ENCODE peak calls at places on chromosome 7, in four cellular contexts. V is SK-N-SH, Q is H1, W is K562. E is an unnamed sample.

GRCh38 chr7:115216652-115217051 is 294.8 kb downstream of the MDFIC start:
- DNase-seq in V (no peak), Q (no peak), W (no peak), E (no peak)

GRCh38 chr7:123624527-123625183 is 23.0 kb downstream of the ASB15 start:
- DNase-seq in V (peak), Q (peak), W (peak), E (peak)

GRCh38 chr7:47249361-47249760 is 332.6 kb downstream of the TNS3 start:
- DNase-seq in V (no peak), Q (no peak), W (no peak), E (no peak)

GRCh38 chr7:112624416-112624815 is 143.6 kb downstream of the LSMEM1 start:
- DNase-seq in V (no peak), Q (no peak), W (no peak), E (no peak)

GRCh38 chr7:35334511-35334910 is 80.6 kb upstream of the TBX20 start:
- DNase-seq in V (no peak), Q (no peak), W (no peak), E (no peak)

GRCh38 chr7:142299226-142299625 is 41.4 kb upstream of the PRSS58 start:
- DNase-seq in V (no peak), Q (no peak), W (no peak), E (no peak)

GRCh38 chr7:1664711-1665591 is 5.1 kb upstream of the ELFN1 start:
- DNase-seq in V (peak), Q (no peak), W (peak), E (no peak)

GRCh38 chr7:71334541-71334940 is 202.6 kb downstream of the GALNT17 start:
- DNase-seq in V (no peak), Q (no peak), W (no peak), E (no peak)

GRCh38 chr7:137342340-137342739 is 1.2 kb downstream of the PTN start:
- DNase-seq in V (no peak), Q (no peak), W (no peak), E (no peak)

GRCh38 chr7:39560398-39560797 is 5.8 kb upstream of the YAE1 start:
- DNase-seq in V (no peak), Q (no peak), W (no peak), E (no peak)

GRCh38 chr7:45007106-45007505 is 7.1 kb downstream of the CCM2 start:
- DNase-seq in V (no peak), Q (no peak), W (no peak), E (no peak)
- TF ChIP-seq NRF1 in V (no peak), Q (no peak), W (no peak), E (no peak)

GRCh38 chr7:150383710-150384397 is 4.7 kb downstream of the ZNF775 start:
- DNase-seq in V (peak), Q (peak), W (peak), E (no peak)
- TF ChIP-seq NRF1 in V (no peak), Q (no peak), W (no peak), E (no peak)

DNA sequence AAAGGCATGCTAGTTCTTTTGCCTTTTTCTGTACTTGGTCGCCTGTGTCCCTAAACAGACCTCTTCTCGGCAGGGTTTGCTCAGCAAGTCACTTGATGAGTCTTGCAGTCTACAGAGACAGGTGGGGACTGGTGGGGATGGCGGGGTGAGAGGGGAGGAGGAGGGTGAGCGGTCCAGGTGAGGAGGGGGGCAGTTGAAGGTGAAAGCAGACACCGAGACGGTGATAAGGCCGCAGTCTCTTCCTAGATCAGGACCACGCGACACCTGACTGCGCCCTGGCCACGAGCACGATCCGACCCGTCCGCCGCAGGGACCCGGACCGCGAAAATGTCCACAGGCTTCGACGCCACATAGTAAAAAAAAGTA is 566 bp downstream of the ASNS start:
- DNase-seq in V (no peak), Q (no peak), W (peak), E (peak)
- TF ChIP-seq NRF1 in V (no peak), Q (no peak), W (no peak), E (no peak)

GRCh38 chr7:66167773-66168367 is 37.3 kb upstream of the TPST1 start:
- DNase-seq in V (peak), Q (no peak), W (no peak), E (no peak)
- TF ChIP-seq NRF1 in V (no peak), Q (no peak), W (no peak), E (no peak)

DNA sequence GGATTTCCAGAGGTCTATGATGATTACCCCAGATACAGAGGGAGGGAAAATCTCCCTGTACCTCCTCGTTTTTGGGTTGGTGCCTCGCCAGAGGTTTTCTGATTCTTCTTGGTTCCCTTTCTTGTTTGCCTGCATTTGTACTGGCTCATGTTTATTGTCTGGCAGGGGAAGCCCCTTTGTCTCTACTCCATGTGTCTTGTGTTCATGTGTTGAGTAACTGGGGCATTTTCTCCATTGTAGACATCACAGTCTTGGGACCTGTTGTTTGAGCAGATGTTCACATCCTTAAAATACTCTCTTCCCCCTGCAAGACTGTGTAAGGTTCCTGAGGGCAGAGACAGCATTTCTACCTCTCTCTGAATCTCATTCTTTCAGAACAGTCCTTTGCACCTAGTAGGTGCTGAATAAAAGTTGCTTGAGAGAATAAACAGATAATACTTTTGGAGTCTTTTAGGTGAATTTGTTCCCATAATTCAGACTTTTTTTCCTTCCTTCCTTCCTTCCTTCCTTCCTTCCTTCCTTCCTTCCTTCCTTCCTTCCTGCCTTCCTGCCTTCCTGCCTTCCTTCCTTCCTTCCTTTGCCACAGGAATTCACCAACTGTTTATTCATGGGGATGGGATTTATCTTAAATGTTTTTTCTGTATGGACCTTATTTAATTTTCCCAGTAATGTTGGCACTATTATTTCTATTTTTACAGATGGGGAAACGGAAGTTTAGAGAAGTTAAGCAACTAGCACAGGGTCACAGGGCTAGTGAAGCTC is 25.2 kb downstream of the CDK14 start:
- DNase-seq in V (no peak), Q (no peak), W (no peak), E (no peak)
- TF ChIP-seq NRF1 in V (no peak), Q (no peak), W (no peak), E (no peak)

GRCh38 chr7:82194011-82194410 is 249.6 kb downstream of the CACNA2D1 start:
- DNase-seq in V (no peak), Q (no peak), W (no peak), E (no peak)
- TF ChIP-seq NRF1 in V (no peak), Q (no peak), W (no peak), E (no peak)

GRCh38 chr7:20543565-20543964 is 71.9 kb upstream of the ABCB5 start:
- DNase-seq in V (no peak), Q (no peak), W (no peak), E (no peak)
- TF ChIP-seq NRF1 in V (no peak), Q (no peak), W (no peak), E (no peak)

GRCh38 chr7:156434706-156435105 is 205.9 kb upstream of the RNF32 start:
- DNase-seq in V (no peak), Q (no peak), W (no peak), E (no peak)
- TF ChIP-seq NRF1 in V (no peak), Q (no peak), W (no peak), E (no peak)

GRCh38 chr7:40888499-40888898 is 753.7 kb downstream of the SUGCT start:
- DNase-seq in V (no peak), Q (no peak), W (no peak), E (no peak)
- TF ChIP-seq NRF1 in V (no peak), Q (no peak), W (no peak), E (no peak)

E was measured in GM12878.